ENCODE peak calls at places on chromosomes 5 and 9, in five cellular contexts. One of them, this sample, is unnamed.

GRCh38 chr5:180345781-180346180 is 7.4 kb downstream of the GFPT2 start:
- DNase-seq in CD8-positive, alpha-beta T cell: no peak
- DNase-seq in activated CD4-positive, alpha-beta T cell treated with anti-CD3 and anti-CD28 coated beads for 48 hours: no peak
- DNase-seq in osteoblast: peak
- DNase-seq in activated gamma-delta T cell treated with Interleukin-2 at 50 U/mL for 16 hours: no peak
- DNase-seq in this sample: no peak

GRCh38 chr5:81721049-81721448 is 29.8 kb downstream of the SSBP2 start:
- DNase-seq in activated gamma-delta T cell treated with Interleukin-2 at 50 U/mL for 16 hours: no peak
- DNase-seq in osteoblast: no peak
- DNase-seq in activated CD4-positive, alpha-beta T cell treated with anti-CD3 and anti-CD28 coated beads for 48 hours: no peak
- DNase-seq in CD8-positive, alpha-beta T cell: no peak
- DNase-seq in this sample: no peak

GRCh38 chr9:29966247-29966646 is 2393.0 kb upstream of the C9orf72 start:
- DNase-seq in CD8-positive, alpha-beta T cell: no peak
- DNase-seq in activated CD4-positive, alpha-beta T cell treated with anti-CD3 and anti-CD28 coated beads for 48 hours: no peak
- DNase-seq in activated gamma-delta T cell treated with Interleukin-2 at 50 U/mL for 16 hours: no peak
- DNase-seq in osteoblast: no peak
- DNase-seq in this sample: no peak

GRCh38 chr5:148820778-148821395 is 5.5 kb upstream of the ADRB2 start:
- DNase-seq in CD8-positive, alpha-beta T cell: no peak
- DNase-seq in activated gamma-delta T cell treated with Interleukin-2 at 50 U/mL for 16 hours: no peak
- DNase-seq in osteoblast: no peak
- DNase-seq in activated CD4-positive, alpha-beta T cell treated with anti-CD3 and anti-CD28 coated beads for 48 hours: no peak
- DNase-seq in this sample: no peak

GRCh38 chr9:120583958-120584369 is 4.0 kb upstream of the CDK5RAP2 start:
- DNase-seq in osteoblast: peak
- DNase-seq in activated CD4-positive, alpha-beta T cell treated with anti-CD3 and anti-CD28 coated beads for 48 hours: peak
- DNase-seq in activated gamma-delta T cell treated with Interleukin-2 at 50 U/mL for 16 hours: peak
- DNase-seq in CD8-positive, alpha-beta T cell: peak
- DNase-seq in this sample: peak

GRCh38 chr9:135961811-135962695 is 880 bp upstream of the UBAC1 start:
- DNase-seq in osteoblast: no peak
- DNase-seq in CD8-positive, alpha-beta T cell: no peak
- DNase-seq in activated gamma-delta T cell treated with Interleukin-2 at 50 U/mL for 16 hours: no peak
- DNase-seq in activated CD4-positive, alpha-beta T cell treated with anti-CD3 and anti-CD28 coated beads for 48 hours: peak
- DNase-seq in this sample: no peak

GRCh38 chr9:135210676-135211523 is 123.4 kb downstream of the OLFM1 start:
- DNase-seq in activated CD4-positive, alpha-beta T cell treated with anti-CD3 and anti-CD28 coated beads for 48 hours: no peak
- DNase-seq in activated gamma-delta T cell treated with Interleukin-2 at 50 U/mL for 16 hours: no peak
- DNase-seq in CD8-positive, alpha-beta T cell: no peak
- DNase-seq in osteoblast: peak
- DNase-seq in this sample: peak

GRCh38 chr9:95007470-95007869 is 281.0 kb downstream of the AOPEP start:
- DNase-seq in activated gamma-delta T cell treated with Interleukin-2 at 50 U/mL for 16 hours: no peak
- DNase-seq in osteoblast: no peak
- DNase-seq in CD8-positive, alpha-beta T cell: no peak
- DNase-seq in activated CD4-positive, alpha-beta T cell treated with anti-CD3 and anti-CD28 coated beads for 48 hours: no peak
- DNase-seq in this sample: no peak

GRCh38 chr5:155332618-155333017 is 319.1 kb downstream of the KIF4B start:
- DNase-seq in activated gamma-delta T cell treated with Interleukin-2 at 50 U/mL for 16 hours: no peak
- DNase-seq in CD8-positive, alpha-beta T cell: no peak
- DNase-seq in osteoblast: no peak
- DNase-seq in activated CD4-positive, alpha-beta T cell treated with anti-CD3 and anti-CD28 coated beads for 48 hours: no peak
- DNase-seq in this sample: no peak

GRCh38 chr5:77208507-77209163 is 1.8 kb upstream of the PDE8B start:
- DNase-seq in activated CD4-positive, alpha-beta T cell treated with anti-CD3 and anti-CD28 coated beads for 48 hours: no peak
- DNase-seq in activated gamma-delta T cell treated with Interleukin-2 at 50 U/mL for 16 hours: no peak
- DNase-seq in CD8-positive, alpha-beta T cell: no peak
- DNase-seq in osteoblast: no peak
- DNase-seq in this sample: no peak

GRCh38 chr9:68768619-68769018 is 63.6 kb downstream of the PIP5K1B start:
- DNase-seq in activated CD4-positive, alpha-beta T cell treated with anti-CD3 and anti-CD28 coated beads for 48 hours: no peak
- DNase-seq in osteoblast: no peak
- DNase-seq in activated gamma-delta T cell treated with Interleukin-2 at 50 U/mL for 16 hours: no peak
- DNase-seq in CD8-positive, alpha-beta T cell: no peak
- DNase-seq in this sample: no peak

GRCh38 chr9:15485836-15486678 is 24.7 kb downstream of the PSIP1 start:
- DNase-seq in CD8-positive, alpha-beta T cell: no peak
- DNase-seq in activated CD4-positive, alpha-beta T cell treated with anti-CD3 and anti-CD28 coated beads for 48 hours: no peak
- DNase-seq in osteoblast: no peak
- DNase-seq in activated gamma-delta T cell treated with Interleukin-2 at 50 U/mL for 16 hours: no peak
- DNase-seq in this sample: no peak

GRCh38 chr9:14238044-14238443 is 75.9 kb downstream of the NFIB start:
- DNase-seq in activated CD4-positive, alpha-beta T cell treated with anti-CD3 and anti-CD28 coated beads for 48 hours: no peak
- DNase-seq in CD8-positive, alpha-beta T cell: no peak
- DNase-seq in activated gamma-delta T cell treated with Interleukin-2 at 50 U/mL for 16 hours: no peak
- DNase-seq in osteoblast: no peak
- DNase-seq in this sample: no peak

GRCh38 chr5:179295778-179296149 is 49.5 kb downstream of the ADAMTS2 start:
- DNase-seq in osteoblast: peak
- DNase-seq in CD8-positive, alpha-beta T cell: no peak
- DNase-seq in activated gamma-delta T cell treated with Interleukin-2 at 50 U/mL for 16 hours: no peak
- DNase-seq in activated CD4-positive, alpha-beta T cell treated with anti-CD3 and anti-CD28 coated beads for 48 hours: no peak
- DNase-seq in this sample: no peak

GRCh38 chr5:91556-92263 is at the start of gene PLEKHG4B:
- DNase-seq in CD8-positive, alpha-beta T cell: no peak
- DNase-seq in activated CD4-positive, alpha-beta T cell treated with anti-CD3 and anti-CD28 coated beads for 48 hours: peak
- DNase-seq in activated gamma-delta T cell treated with Interleukin-2 at 50 U/mL for 16 hours: no peak
- DNase-seq in osteoblast: peak
- DNase-seq in this sample: peak

GRCh38 chr9:131874916-131875670 is 135.2 kb upstream of the RAPGEF1 start:
- DNase-seq in activated gamma-delta T cell treated with Interleukin-2 at 50 U/mL for 16 hours: no peak
- DNase-seq in CD8-positive, alpha-beta T cell: no peak
- DNase-seq in activated CD4-positive, alpha-beta T cell treated with anti-CD3 and anti-CD28 coated beads for 48 hours: no peak
- DNase-seq in osteoblast: peak
- DNase-seq in this sample: no peak

GRCh38 chr5:138954257-138955012 is 79.3 kb upstream of the LRRTM2 start:
- DNase-seq in activated gamma-delta T cell treated with Interleukin-2 at 50 U/mL for 16 hours: no peak
- DNase-seq in CD8-positive, alpha-beta T cell: no peak
- DNase-seq in activated CD4-positive, alpha-beta T cell treated with anti-CD3 and anti-CD28 coated beads for 48 hours: no peak
- DNase-seq in osteoblast: peak
- DNase-seq in this sample: no peak

GRCh38 chr9:107813287-107813686 is 323.7 kb upstream of the KLF4 start:
- DNase-seq in activated CD4-positive, alpha-beta T cell treated with anti-CD3 and anti-CD28 coated beads for 48 hours: no peak
- DNase-seq in osteoblast: no peak
- DNase-seq in CD8-positive, alpha-beta T cell: no peak
- DNase-seq in activated gamma-delta T cell treated with Interleukin-2 at 50 U/mL for 16 hours: no peak
- DNase-seq in this sample: no peak

GRCh38 chr5:75510836-75511434 is 494 bp downstream of the CERT1 start:
- DNase-seq in CD8-positive, alpha-beta T cell: peak
- DNase-seq in activated gamma-delta T cell treated with Interleukin-2 at 50 U/mL for 16 hours: peak
- DNase-seq in osteoblast: peak
- DNase-seq in activated CD4-positive, alpha-beta T cell treated with anti-CD3 and anti-CD28 coated beads for 48 hours: peak
- DNase-seq in this sample: no peak

GRCh38 chr5:156556666-156557401 is 229.9 kb downstream of the SGCD start:
- DNase-seq in activated gamma-delta T cell treated with Interleukin-2 at 50 U/mL for 16 hours: no peak
- DNase-seq in activated CD4-positive, alpha-beta T cell treated with anti-CD3 and anti-CD28 coated beads for 48 hours: no peak
- DNase-seq in osteoblast: no peak
- DNase-seq in CD8-positive, alpha-beta T cell: no peak
- DNase-seq in this sample: peak

This sample was measured in NCI-H2171 treated with DMSO at 0.1 percent for 48 hours.